ENCODE peak calls at places on chromosomes 2 and 18, in nine cellular contexts. G, K, F, H, V, T, D, O and E are unnamed samples.

GRCh38 chr2:232142049-232142448 is 180.5 kb downstream of the DIS3L2 start:
- DNase-seq in G (peak), K (no peak), F (peak), H (no peak), V (peak), T (peak), D (no peak), O (no peak), E (no peak)

GRCh38 chr2:68632026-68632425 is 11.4 kb upstream of the PROKR1 start:
- DNase-seq in G (no peak), K (no peak), F (no peak), H (no peak), V (no peak), T (no peak), D (no peak), O (no peak), E (no peak)

GRCh38 chr2:178829981-178830380 is 22.8 kb upstream of the TTN start:
- DNase-seq in G (no peak), K (no peak), F (no peak), H (no peak), V (no peak), T (no peak), D (no peak), O (no peak), E (no peak)

GRCh38 chr2:23351388-23352141 is 33.4 kb upstream of the KLHL29 start:
- DNase-seq in G (peak), K (peak), F (peak), H (peak), V (peak), T (peak), D (no peak), O (no peak), E (no peak)

GRCh38 chr2:176121377-176122111 is 975 bp upstream of the HOXD9 start:
- DNase-seq in G (peak), K (no peak), F (no peak), H (peak), V (no peak), T (no peak), D (no peak), O (no peak), E (no peak)

GRCh38 chr18:46711444-46711863 is 45.4 kb downstream of the ST8SIA5 start:
- DNase-seq in G (no peak), K (no peak), F (no peak), H (no peak), V (no peak), T (no peak), D (no peak), O (no peak), E (no peak)

GRCh38 chr2:222526480-222527277 is 102.3 kb downstream of the SGPP2 start:
- DNase-seq in G (no peak), K (no peak), F (no peak), H (no peak), V (no peak), T (no peak), D (no peak), O (no peak), E (no peak)

GRCh38 chr2:240252872-240253511 is 112.5 kb upstream of the OTOS start:
- DNase-seq in G (no peak), K (no peak), F (no peak), H (peak), V (no peak), T (no peak), D (no peak), O (no peak), E (no peak)

GRCh38 chr18:57397440-57397839 is 37.7 kb upstream of the ONECUT2 start:
- DNase-seq in G (no peak), K (no peak), F (peak), H (no peak), V (peak), T (no peak), D (no peak), O (no peak), E (no peak)

GRCh38 chr2:113133696-113134558 is 6.5 kb downstream of the IL1RN start:
- DNase-seq in G (no peak), K (no peak), F (no peak), H (no peak), V (peak), T (no peak), D (no peak), O (no peak), E (no peak)

GRCh38 chr2:138090330-138090729 is 126.1 kb downstream of the HNMT start:
- DNase-seq in G (no peak), K (no peak), F (peak), H (no peak), V (peak), T (no peak), D (no peak), O (peak), E (no peak)

GRCh38 chr18:23828426-23828825 is 139.2 kb downstream of the LAMA3 start:
- DNase-seq in G (no peak), K (peak), F (peak), H (no peak), V (peak), T (no peak), D (peak), O (peak), E (peak)

GRCh38 chr2:38716185-38716584 is 35.0 kb downstream of the SRSF7 start:
- DNase-seq in G (no peak), K (no peak), F (peak), H (no peak), V (no peak), T (no peak), D (no peak), O (no peak), E (no peak)

GRCh38 chr2:96153991-96154431 is 8.8 kb upstream of the DUSP2 start:
- DNase-seq in G (peak), K (no peak), F (no peak), H (no peak), V (no peak), T (peak), D (no peak), O (no peak), E (no peak)

GRCh38 chr2:219286436-219287115 is 7.4 kb downstream of the DNAJB2 start:
- DNase-seq in G (no peak), K (no peak), F (no peak), H (no peak), V (no peak), T (no peak), D (no peak), O (no peak), E (no peak)

GRCh38 chr2:235433860-235434259 is 60.0 kb upstream of the AGAP1 start:
- DNase-seq in G (no peak), K (no peak), F (peak), H (no peak), V (peak), T (no peak), D (no peak), O (no peak), E (no peak)